ENCODE peak calls at places on chromosomes 12 and 14, in five cellular contexts. J is left lung; L is mammary epithelial cell; K is RWPE1; W is CD4-positive, alpha-beta memory T cell. M is an unnamed sample.

GRCh38 chr14:70622111-70622712 is 19.5 kb upstream of the TTC9 start:
- DNase-seq in J (no peak), L (peak; percentile 52), K (peak; percentile 54), W (peak; percentile 62), M (no peak)

GRCh38 chr12:28034271-28034670 is 61.7 kb upstream of the PTHLH start:
- DNase-seq in J (no peak), L (no peak), K (no peak), W (no peak), M (no peak)

GRCh38 chr14:81386379-81386778 is 13.7 kb downstream of the STON2 start:
- DNase-seq in J (no peak), L (no peak), K (no peak), W (no peak), M (no peak)

GRCh38 chr12:58907326-58907855 is 12.9 kb downstream of the LRIG3 start:
- DNase-seq in J (no peak), L (no peak), K (no peak), W (no peak), M (no peak)

GRCh38 chr12:53131844-53132243 is 28.6 kb downstream of the SOAT2 start:
- DNase-seq in J (no peak), L (no peak), K (no peak), W (no peak), M (no peak)

GRCh38 chr12:76486011-76486410 is 73.6 kb downstream of the OSBPL8 start:
- DNase-seq in J (no peak), L (no peak), K (no peak), W (no peak), M (no peak)

GRCh38 chr14:65604946-65605345 is 192.4 kb downstream of the FUT8 start:
- DNase-seq in J (no peak), L (no peak), K (no peak), W (no peak), M (no peak)

GRCh38 chr12:109656681-109657262 is 56.9 kb upstream of the FAM222A start:
- DNase-seq in J (no peak), L (no peak), K (no peak), W (no peak), M (no peak)

GRCh38 chr12:20436367-20436766 is 68.0 kb downstream of the PDE3A start:
- DNase-seq in J (no peak), L (no peak), K (no peak), W (no peak), M (no peak)

GRCh38 chr14:103068351-103069073 is 11.2 kb upstream of the CDC42BPB start:
- DNase-seq in J (no peak), L (no peak), K (no peak), W (no peak), M (no peak)

GRCh38 chr14:34180428-34180827 is 229.6 kb upstream of the EGLN3 start:
- DNase-seq in J (no peak), L (no peak), K (no peak), W (no peak), M (no peak)

GRCh38 chr12:115199831-115200230 is 515.9 kb upstream of the TBX3 start:
- DNase-seq in J (no peak), L (no peak), K (no peak), W (no peak), M (no peak)

GRCh38 chr12:62438098-62438692 is 28.4 kb upstream of the MON2 start:
- DNase-seq in J (no peak), L (peak; percentile 24), K (peak; percentile 41), W (peak; percentile 47), M (no peak)

GRCh38 chr14:68782091-68782981 is 10.5 kb downstream of the ZFP36L1 start:
- DNase-seq in J (peak; percentile 55), L (no peak), K (no peak), W (peak; percentile 80), M (no peak)
- H3K27ac ChIP-seq in J (peak overlapping the region; percentile 79), L (no peak overlapping the region), K (peak overlapping the region; percentile 53), W (peak overlapping the region; percentile 58), M (no peak overlapping the region)

GRCh38 chr12:106195638-106196037 is 52.2 kb downstream of the CKAP4 start:
- DNase-seq in J (no peak), L (no peak), K (no peak), W (no peak), M (no peak)
- H3K27ac ChIP-seq in J (no peak overlapping the region), L (no peak overlapping the region), K (no peak overlapping the region), W (no peak overlapping the region), M (no peak overlapping the region)

DNA sequence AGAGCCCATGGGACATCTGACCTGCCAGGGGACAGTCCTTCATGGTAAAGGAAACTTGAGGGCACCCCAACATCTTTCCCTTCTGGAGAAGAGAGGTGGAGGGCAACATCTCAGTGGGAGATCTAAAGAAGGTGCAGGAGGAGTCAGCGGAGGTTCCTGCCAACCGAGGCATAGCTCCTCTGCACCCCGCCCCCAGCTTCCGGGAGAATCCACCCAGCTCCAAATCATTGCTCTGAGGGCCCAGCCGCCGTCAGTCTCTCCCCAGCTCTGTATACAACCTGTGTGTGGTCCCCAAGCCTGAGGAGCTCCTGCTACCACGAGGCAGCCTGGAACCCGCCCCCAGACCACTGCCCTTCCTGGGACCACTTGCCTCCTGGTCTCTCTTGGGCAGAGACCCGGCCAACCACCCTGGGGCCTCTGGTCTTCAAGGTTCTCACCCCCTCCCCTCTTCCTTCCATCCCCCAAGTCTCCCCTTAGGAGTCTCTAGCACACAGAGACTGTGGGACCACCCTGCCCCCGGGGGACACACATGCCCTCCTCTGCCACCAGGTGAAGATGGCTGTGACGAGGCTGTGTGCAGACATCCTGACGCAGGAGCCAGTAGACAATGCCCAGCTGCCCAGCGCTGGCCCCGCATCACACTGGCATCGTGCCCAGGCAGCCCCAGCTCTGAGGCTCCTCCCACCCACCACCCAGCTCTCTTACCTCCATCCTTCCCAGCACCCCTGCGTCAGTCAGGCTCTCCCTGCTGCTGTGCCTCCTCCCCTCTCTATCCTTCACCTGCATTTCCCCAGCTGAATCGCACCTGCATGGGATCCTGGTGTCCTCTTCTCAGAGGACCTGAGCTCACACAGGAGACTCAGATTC is 13.0 kb upstream of the NUDT14 start:
- DNase-seq in J (no peak), L (no peak), K (no peak), W (no peak), M (no peak)
- H3K27ac ChIP-seq in J (peak overlapping the region; percentile 81), L (no peak overlapping the region), K (no peak overlapping the region), W (no peak overlapping the region), M (no peak overlapping the region)

DNA sequence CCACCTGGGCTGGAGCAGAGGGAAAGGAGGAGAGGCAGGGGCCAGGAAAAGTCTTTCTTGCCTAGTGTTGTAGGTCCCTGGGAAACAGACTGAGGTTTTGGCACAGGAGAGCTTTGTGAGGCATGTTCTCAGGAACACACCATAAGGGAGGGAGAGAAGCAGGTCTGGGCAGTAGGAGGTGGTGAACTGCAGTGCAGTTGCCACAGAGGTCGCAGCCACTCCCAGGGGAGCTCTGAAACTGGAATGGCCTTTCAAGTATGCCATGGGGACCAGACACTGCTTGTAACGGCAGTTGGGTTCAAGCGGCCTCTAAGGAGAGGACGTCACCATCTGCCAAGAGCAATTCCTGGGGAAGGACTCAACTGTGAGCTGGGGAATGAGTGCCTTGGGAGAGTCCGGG is 35.4 kb upstream of the NKX2-8 start:
- DNase-seq in J (no peak), L (peak; percentile 4), K (no peak), W (no peak), M (no peak)
- H3K27ac ChIP-seq in J (no peak overlapping the region), L (no peak overlapping the region), K (no peak overlapping the region), W (no peak overlapping the region), M (no peak overlapping the region)

GRCh38 chr12:38878986-38879385 is 26.4 kb downstream of the CPNE8 start:
- DNase-seq in J (no peak), L (no peak), K (no peak), W (no peak), M (no peak)
- H3K27ac ChIP-seq in J (no peak overlapping the region), L (no peak overlapping the region), K (no peak overlapping the region), W (no peak overlapping the region), M (no peak overlapping the region)

DNA sequence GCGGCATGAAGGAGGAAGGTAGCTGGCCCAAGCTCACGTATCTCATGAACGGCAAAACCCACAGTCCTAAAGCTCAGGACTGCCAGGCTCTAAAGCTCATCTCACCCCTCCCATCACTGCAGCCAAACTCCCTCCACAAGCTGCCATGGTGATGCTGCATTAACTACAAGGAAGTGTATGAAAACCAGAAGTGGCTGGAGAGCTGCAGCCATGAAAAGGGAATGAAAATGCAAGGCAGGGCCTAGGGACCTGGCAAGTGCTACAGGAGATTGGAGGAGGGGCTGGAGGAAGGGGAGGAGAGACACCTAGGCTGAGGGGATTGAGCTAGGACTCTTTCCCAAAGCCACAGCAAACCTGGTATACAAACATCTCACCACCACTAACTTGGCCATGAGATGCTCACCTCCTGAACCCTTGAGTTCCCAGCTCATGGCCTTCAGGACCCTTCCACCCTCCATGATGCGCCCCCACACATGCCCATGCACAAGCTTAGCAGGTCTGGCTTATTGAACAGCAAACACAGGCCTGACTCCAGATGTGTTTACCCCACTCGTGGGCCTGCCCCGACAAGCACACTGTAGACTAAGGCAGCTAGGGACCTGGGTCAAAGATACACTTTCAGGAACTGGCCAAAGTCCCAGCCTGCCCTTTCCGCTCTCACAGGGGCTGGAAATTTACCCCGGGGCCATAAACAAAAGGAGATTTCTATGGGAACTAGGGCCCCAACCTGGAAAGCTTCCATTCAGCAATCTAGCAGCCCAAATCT is 42.0 kb downstream of the LTBP2 start:
- DNase-seq in J (no peak), L (peak; percentile 87), K (peak; percentile 84), W (no peak), M (no peak)
- H3K27ac ChIP-seq in J (peak overlapping the region; percentile 60), L (peak overlapping the region; percentile 98), K (peak overlapping the region; percentile 100), W (no peak overlapping the region), M (peak overlapping the region; percentile 100)

GRCh38 chr14:90276627-90277367 is 20.4 kb downstream of the PSMC1 start:
- DNase-seq in J (no peak), L (no peak), K (no peak), W (no peak), M (no peak)
- H3K27ac ChIP-seq in J (no peak overlapping the region), L (no peak overlapping the region), K (peak overlapping the region; percentile 19), W (no peak overlapping the region), M (no peak overlapping the region)

GRCh38 chr14:68307769-68308168 is 485.1 kb downstream of the ZFP36L1 start:
- DNase-seq in J (no peak), L (no peak), K (no peak), W (no peak), M (no peak)
- H3K27ac ChIP-seq in J (peak overlapping the region; percentile 2), L (no peak overlapping the region), K (no peak overlapping the region), W (no peak overlapping the region), M (peak overlapping the region; percentile 44)

GRCh38 chr14:77087631-77088030 is 10.4 kb upstream of the CIPC start:
- DNase-seq in J (no peak), L (no peak), K (no peak), W (no peak), M (no peak)

GRCh38 chr14:77088219-77088618 is 9.8 kb upstream of the CIPC start:
- DNase-seq in J (no peak), L (peak; percentile 92), K (peak; percentile 86), W (peak; percentile 19), M (peak; percentile 94)

GRCh38 chr14:77086951-77087350 is 11.1 kb upstream of the CIPC start:
- DNase-seq in J (no peak), L (no peak), K (no peak), W (no peak), M (no peak)

GRCh38 chr14:77086017-77086727 is 11.9 kb upstream of the CIPC start:
- DNase-seq in J (no peak), L (peak; percentile 76), K (peak; percentile 50), W (peak; percentile 52), M (peak; percentile 46)

DNA sequence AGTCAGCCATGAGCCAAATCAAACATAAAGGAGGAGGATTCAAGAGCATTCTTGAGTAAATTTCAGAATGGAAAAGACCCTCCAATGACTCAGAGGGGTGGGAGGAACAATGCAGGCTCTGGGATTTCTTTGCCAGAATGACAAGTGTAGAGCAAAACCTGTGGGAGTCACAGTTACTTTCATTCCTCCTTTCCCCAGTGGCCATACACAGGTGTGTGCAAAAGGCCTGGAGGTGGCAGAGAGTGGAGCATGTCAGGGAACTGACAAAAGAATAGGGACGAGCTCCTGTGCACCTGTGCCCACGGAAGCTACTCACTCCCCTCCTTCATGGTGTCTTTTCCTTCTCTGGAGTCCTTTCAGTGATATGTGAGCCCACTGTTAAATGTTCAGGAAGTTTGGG is 9.4 kb upstream of the CIPC start:
- DNase-seq in J (no peak), L (no peak), K (no peak), W (no peak), M (no peak)
- H3K27ac ChIP-seq in J (peak overlapping the region; percentile 13), L (peak overlapping the region; percentile 67), K (no peak overlapping the region), W (no peak overlapping the region), M (peak overlapping the region; percentile 68)